ENCODE peak calls at places on chromosomes 3 and 15, in six cellular contexts. One of them, this sample, is unnamed.

GRCh38 chr3:182327196-182327681 is 466.1 kb upstream of the ATP11B start:
- DNase-seq in heart right ventricle: no peak
- DNase-seq in endothelial cell: no peak
- DNase-seq in mesothelial cell of epicardium: no peak
- DNase-seq in AG09319: no peak
- DNase-seq in transverse colon: no peak
- DNase-seq in this sample: no peak

GRCh38 chr3:163218336-163218735 is 1721.7 kb downstream of the OTOL1 start:
- DNase-seq in heart right ventricle: no peak
- DNase-seq in endothelial cell: no peak
- DNase-seq in mesothelial cell of epicardium: no peak
- DNase-seq in AG09319: no peak
- DNase-seq in transverse colon: no peak
- DNase-seq in this sample: no peak

GRCh38 chr15:31930967-31931366 is 99.3 kb upstream of the CHRNA7 start:
- DNase-seq in heart right ventricle: no peak
- DNase-seq in endothelial cell: no peak
- DNase-seq in mesothelial cell of epicardium: no peak
- DNase-seq in AG09319: no peak
- DNase-seq in transverse colon: no peak
- DNase-seq in this sample: peak; percentile 70

GRCh38 chr15:91534235-91534634 is 319.3 kb upstream of the SLCO3A1 start:
- DNase-seq in heart right ventricle: no peak
- DNase-seq in endothelial cell: no peak
- DNase-seq in mesothelial cell of epicardium: no peak
- DNase-seq in AG09319: no peak
- DNase-seq in transverse colon: no peak
- DNase-seq in this sample: no peak

GRCh38 chr3:136889947-136890346 is 27.9 kb downstream of the NCK1 start:
- DNase-seq in heart right ventricle: no peak
- DNase-seq in endothelial cell: no peak
- DNase-seq in mesothelial cell of epicardium: no peak
- DNase-seq in AG09319: no peak
- DNase-seq in transverse colon: no peak
- DNase-seq in this sample: no peak

GRCh38 chr3:30673425-30674341 is 67.3 kb downstream of the TGFBR2 start:
- DNase-seq in heart right ventricle: no peak
- DNase-seq in endothelial cell: no peak
- DNase-seq in mesothelial cell of epicardium: no peak
- DNase-seq in AG09319: no peak
- DNase-seq in transverse colon: no peak
- DNase-seq in this sample: no peak

GRCh38 chr3:73669268-73669667 is 44.5 kb upstream of the PDZRN3 start:
- DNase-seq in heart right ventricle: no peak
- DNase-seq in endothelial cell: no peak
- DNase-seq in mesothelial cell of epicardium: no peak
- DNase-seq in AG09319: no peak
- DNase-seq in transverse colon: no peak
- DNase-seq in this sample: no peak

GRCh38 chr3:32460031-32460749 is 42.5 kb downstream of the CMTM6 start:
- DNase-seq in heart right ventricle: no peak
- DNase-seq in endothelial cell: peak; percentile 55
- DNase-seq in mesothelial cell of epicardium: no peak
- DNase-seq in AG09319: no peak
- DNase-seq in transverse colon: peak; percentile 53
- DNase-seq in this sample: peak; percentile 87

GRCh38 chr3:38493019-38493418 is 3.1 kb upstream of the EXOG start:
- DNase-seq in heart right ventricle: no peak
- DNase-seq in endothelial cell: no peak
- DNase-seq in mesothelial cell of epicardium: no peak
- DNase-seq in AG09319: peak; percentile 23
- DNase-seq in transverse colon: no peak
- DNase-seq in this sample: no peak

GRCh38 chr15:101625169-101625568 is 27.0 kb downstream of the TM2D3 start:
- DNase-seq in heart right ventricle: no peak
- DNase-seq in endothelial cell: no peak
- DNase-seq in mesothelial cell of epicardium: no peak
- DNase-seq in AG09319: no peak
- DNase-seq in transverse colon: no peak
- DNase-seq in this sample: no peak

GRCh38 chr3:113744941-113745272 is 1.1 kb downstream of the NAA50 start:
- DNase-seq in heart right ventricle: no peak
- DNase-seq in endothelial cell: no peak
- DNase-seq in mesothelial cell of epicardium: no peak
- DNase-seq in AG09319: no peak
- DNase-seq in transverse colon: no peak
- DNase-seq in this sample: no peak

GRCh38 chr3:138089091-138089490 is 26.3 kb downstream of the DZIP1L start:
- DNase-seq in heart right ventricle: no peak
- DNase-seq in endothelial cell: no peak
- DNase-seq in mesothelial cell of epicardium: no peak
- DNase-seq in AG09319: no peak
- DNase-seq in transverse colon: no peak
- DNase-seq in this sample: no peak

GRCh38 chr15:67181221-67181639 is 73.2 kb downstream of the AAGAB start:
- DNase-seq in heart right ventricle: no peak
- DNase-seq in endothelial cell: no peak
- DNase-seq in mesothelial cell of epicardium: no peak
- DNase-seq in AG09319: no peak
- DNase-seq in transverse colon: no peak
- DNase-seq in this sample: no peak

GRCh38 chr15:35674873-35675781 is 129.2 kb upstream of the DPH6 start:
- DNase-seq in heart right ventricle: no peak
- DNase-seq in endothelial cell: no peak
- DNase-seq in mesothelial cell of epicardium: no peak
- DNase-seq in AG09319: no peak
- DNase-seq in transverse colon: no peak
- DNase-seq in this sample: no peak

GRCh38 chr15:57205027-57205855 is 171.1 kb upstream of the CGNL1 start:
- DNase-seq in heart right ventricle: no peak
- DNase-seq in endothelial cell: no peak
- DNase-seq in mesothelial cell of epicardium: no peak
- DNase-seq in AG09319: no peak
- DNase-seq in transverse colon: no peak
- DNase-seq in this sample: no peak

GRCh38 chr3:141289228-141289772 is 57.7 kb downstream of the PXYLP1 start:
- DNase-seq in heart right ventricle: no peak
- DNase-seq in endothelial cell: no peak
- DNase-seq in mesothelial cell of epicardium: no peak
- DNase-seq in AG09319: no peak
- DNase-seq in transverse colon: no peak
- DNase-seq in this sample: no peak

GRCh38 chr3:61894988-61895935 is 333.9 kb downstream of the PTPRG start:
- DNase-seq in heart right ventricle: no peak
- DNase-seq in endothelial cell: no peak
- DNase-seq in mesothelial cell of epicardium: peak; percentile 52
- DNase-seq in AG09319: peak; percentile 51
- DNase-seq in transverse colon: peak; percentile 87
- DNase-seq in this sample: peak; percentile 87

GRCh38 chr3:172751188-172751571 is 654 bp downstream of the ECT2 start:
- DNase-seq in heart right ventricle: peak; percentile 15
- DNase-seq in endothelial cell: no peak
- DNase-seq in mesothelial cell of epicardium: no peak
- DNase-seq in AG09319: no peak
- DNase-seq in transverse colon: no peak
- DNase-seq in this sample: no peak

GRCh38 chr3:126522363-126522788 is 1.6 kb upstream of the CHST13 start:
- DNase-seq in heart right ventricle: no peak
- DNase-seq in endothelial cell: peak; percentile 72
- DNase-seq in mesothelial cell of epicardium: peak; percentile 79
- DNase-seq in AG09319: peak; percentile 4
- DNase-seq in transverse colon: peak; percentile 54
- DNase-seq in this sample: peak; percentile 47

GRCh38 chr3:106683931-106684330 is 693.3 kb upstream of the CCDC54 start:
- DNase-seq in heart right ventricle: no peak
- DNase-seq in endothelial cell: no peak
- DNase-seq in mesothelial cell of epicardium: no peak
- DNase-seq in AG09319: no peak
- DNase-seq in transverse colon: no peak
- DNase-seq in this sample: no peak

GRCh38 chr15:81473946-81474345 is 99.9 kb upstream of the TMC3 start:
- DNase-seq in heart right ventricle: no peak
- DNase-seq in endothelial cell: no peak
- DNase-seq in mesothelial cell of epicardium: no peak
- DNase-seq in AG09319: no peak
- DNase-seq in transverse colon: no peak
- DNase-seq in this sample: no peak

GRCh38 chr3:45506751-45507391 is 87.7 kb upstream of the LIMD1 start:
- DNase-seq in heart right ventricle: no peak
- DNase-seq in endothelial cell: no peak
- DNase-seq in mesothelial cell of epicardium: no peak
- DNase-seq in AG09319: no peak
- DNase-seq in transverse colon: no peak
- DNase-seq in this sample: no peak

GRCh38 chr3:49255686-49256085 is 21.3 kb downstream of the C3orf62 start:
- DNase-seq in heart right ventricle: no peak
- DNase-seq in endothelial cell: no peak
- DNase-seq in mesothelial cell of epicardium: no peak
- DNase-seq in AG09319: no peak
- DNase-seq in transverse colon: no peak
- DNase-seq in this sample: no peak

GRCh38 chr15:70033529-70034140 is 64.1 kb downstream of the TLE3 start:
- DNase-seq in heart right ventricle: no peak
- DNase-seq in endothelial cell: no peak
- DNase-seq in mesothelial cell of epicardium: peak; percentile 67
- DNase-seq in AG09319: peak; percentile 49
- DNase-seq in transverse colon: no peak
- DNase-seq in this sample: no peak

GRCh38 chr3:177862962-177863491 is 665.7 kb upstream of the TBL1XR1 start:
- DNase-seq in heart right ventricle: no peak
- DNase-seq in endothelial cell: no peak
- DNase-seq in mesothelial cell of epicardium: no peak
- DNase-seq in AG09319: no peak
- DNase-seq in transverse colon: no peak
- DNase-seq in this sample: no peak

GRCh38 chr3:13058346-13059120 is 14.7 kb downstream of the IQSEC1 start:
- DNase-seq in heart right ventricle: no peak
- DNase-seq in endothelial cell: no peak
- DNase-seq in mesothelial cell of epicardium: no peak
- DNase-seq in AG09319: no peak
- DNase-seq in transverse colon: no peak
- DNase-seq in this sample: no peak

GRCh38 chr3:134638385-134639020 is 12.3 kb downstream of the KY start:
- DNase-seq in heart right ventricle: no peak
- DNase-seq in endothelial cell: no peak
- DNase-seq in mesothelial cell of epicardium: peak; percentile 13
- DNase-seq in AG09319: no peak
- DNase-seq in transverse colon: no peak
- DNase-seq in this sample: no peak

GRCh38 chr15:61041886-61042285 is 187.2 kb downstream of the RORA start:
- DNase-seq in heart right ventricle: no peak
- DNase-seq in endothelial cell: no peak
- DNase-seq in mesothelial cell of epicardium: no peak
- DNase-seq in AG09319: no peak
- DNase-seq in transverse colon: no peak
- DNase-seq in this sample: no peak

GRCh38 chr3:61719278-61719977 is 158.1 kb downstream of the PTPRG start:
- DNase-seq in heart right ventricle: peak; percentile 23
- DNase-seq in endothelial cell: no peak
- DNase-seq in mesothelial cell of epicardium: no peak
- DNase-seq in AG09319: no peak
- DNase-seq in transverse colon: no peak
- DNase-seq in this sample: no peak

GRCh38 chr3:184145120-184145524 is 10.0 kb downstream of the EIF2B5 start:
- DNase-seq in heart right ventricle: peak; percentile 36
- DNase-seq in endothelial cell: peak; percentile 28
- DNase-seq in mesothelial cell of epicardium: no peak
- DNase-seq in AG09319: no peak
- DNase-seq in transverse colon: peak; percentile 66
- DNase-seq in this sample: peak; percentile 61

GRCh38 chr3:184145881-184146280 is 9.3 kb upstream of the DVL3 start:
- DNase-seq in heart right ventricle: no peak
- DNase-seq in endothelial cell: no peak
- DNase-seq in mesothelial cell of epicardium: no peak
- DNase-seq in AG09319: no peak
- DNase-seq in transverse colon: no peak
- DNase-seq in this sample: no peak

GRCh38 chr3:184144505-184144904 is 9.3 kb downstream of the EIF2B5 start:
- DNase-seq in heart right ventricle: no peak
- DNase-seq in endothelial cell: no peak
- DNase-seq in mesothelial cell of epicardium: no peak
- DNase-seq in AG09319: no peak
- DNase-seq in transverse colon: no peak
- DNase-seq in this sample: no peak

GRCh38 chr3:184149123-184149522 is 6.1 kb upstream of the DVL3 start:
- DNase-seq in heart right ventricle: no peak
- DNase-seq in endothelial cell: no peak
- DNase-seq in mesothelial cell of epicardium: no peak
- DNase-seq in AG09319: no peak
- DNase-seq in transverse colon: no peak
- DNase-seq in this sample: no peak

GRCh38 chr3:184148065-184148464 is 7.1 kb upstream of the DVL3 start:
- DNase-seq in heart right ventricle: no peak
- DNase-seq in endothelial cell: no peak
- DNase-seq in mesothelial cell of epicardium: no peak
- DNase-seq in AG09319: no peak
- DNase-seq in transverse colon: no peak
- DNase-seq in this sample: no peak
- TF ChIP-seq CTCF in heart right ventricle: no peak
- TF ChIP-seq CTCF in endothelial cell: no peak
- TF ChIP-seq CTCF in mesothelial cell of epicardium: no peak
- TF ChIP-seq CTCF in AG09319: no peak
- TF ChIP-seq CTCF in transverse colon: no peak
- TF ChIP-seq CTCF in this sample: no peak

GRCh38 chr3:150495149-150495548 is 51.1 kb downstream of the SERP1 start:
- DNase-seq in heart right ventricle: no peak
- DNase-seq in endothelial cell: no peak
- DNase-seq in mesothelial cell of epicardium: no peak
- DNase-seq in AG09319: no peak
- DNase-seq in transverse colon: no peak
- DNase-seq in this sample: no peak
- TF ChIP-seq CTCF in heart right ventricle: no peak
- TF ChIP-seq CTCF in endothelial cell: no peak
- TF ChIP-seq CTCF in mesothelial cell of epicardium: no peak
- TF ChIP-seq CTCF in AG09319: no peak
- TF ChIP-seq CTCF in transverse colon: no peak
- TF ChIP-seq CTCF in this sample: no peak

DNA sequence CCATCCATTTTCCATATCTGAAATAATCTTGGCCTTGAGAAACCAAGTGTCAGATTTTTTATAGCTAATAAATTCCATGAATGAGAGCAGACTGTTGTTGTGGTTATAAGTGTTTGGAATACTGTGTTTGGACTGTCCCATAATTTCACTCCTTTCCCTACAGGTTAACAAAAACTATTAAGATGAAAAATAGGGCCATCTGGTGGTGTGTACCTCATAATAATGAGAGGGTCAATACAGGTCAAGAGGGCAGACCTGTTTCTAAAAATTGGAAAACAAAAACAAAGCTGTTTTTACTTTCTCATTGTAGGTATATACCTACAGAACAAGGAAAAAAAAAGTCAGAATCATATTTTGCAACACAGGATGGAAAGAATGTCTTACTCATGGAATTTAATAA is 553.8 kb upstream of the SGO1 start:
- DNase-seq in heart right ventricle: no peak
- DNase-seq in endothelial cell: no peak
- DNase-seq in mesothelial cell of epicardium: no peak
- DNase-seq in AG09319: no peak
- DNase-seq in transverse colon: no peak
- DNase-seq in this sample: no peak
- TF ChIP-seq CTCF in heart right ventricle: no peak
- TF ChIP-seq CTCF in endothelial cell: no peak
- TF ChIP-seq CTCF in mesothelial cell of epicardium: no peak
- TF ChIP-seq CTCF in AG09319: no peak
- TF ChIP-seq CTCF in transverse colon: no peak
- TF ChIP-seq CTCF in this sample: no peak

GRCh38 chr15:75647370-75648155 is at the start of gene SNX33:
- DNase-seq in heart right ventricle: peak; percentile 83
- DNase-seq in endothelial cell: peak; percentile 70
- DNase-seq in mesothelial cell of epicardium: peak; percentile 78
- DNase-seq in AG09319: peak; percentile 66
- DNase-seq in transverse colon: peak; percentile 84
- DNase-seq in this sample: peak; percentile 75
- TF ChIP-seq CTCF in heart right ventricle: peak; percentile 26
- TF ChIP-seq CTCF in endothelial cell: peak; percentile 14
- TF ChIP-seq CTCF in mesothelial cell of epicardium: no peak
- TF ChIP-seq CTCF in AG09319: peak; percentile 34
- TF ChIP-seq CTCF in transverse colon: peak; percentile 40
- TF ChIP-seq CTCF in this sample: peak; percentile 28